ENCODE peak calls at places on chromosomes 6 and 20, in seven cellular contexts. One of them, this sample, is unnamed.

GRCh38 chr6:36547646-36548400 is 544 bp upstream of the STK38 start:
- DNase-seq in PC-3: no peak
- DNase-seq in hepatocyte: no peak
- DNase-seq in HCT116: no peak
- DNase-seq in MM.1S: no peak
- DNase-seq in GM23248: no peak
- DNase-seq in neural progenitor cell: no peak
- DNase-seq in this sample: no peak

GRCh38 chr20:5150226-5151076 is 23.6 kb downstream of the CDS2 start:
- DNase-seq in PC-3: peak; percentile 25
- DNase-seq in hepatocyte: peak; percentile 32
- DNase-seq in MM.1S: no peak
- DNase-seq in HCT116: no peak
- DNase-seq in GM23248: peak; percentile 55
- DNase-seq in neural progenitor cell: no peak
- DNase-seq in this sample: no peak

GRCh38 chr6:82385102-82385501 is 21.5 kb downstream of the TPBG start:
- DNase-seq in PC-3: no peak
- DNase-seq in hepatocyte: no peak
- DNase-seq in neural progenitor cell: peak; percentile 34
- DNase-seq in HCT116: no peak
- DNase-seq in MM.1S: peak; percentile 11
- DNase-seq in GM23248: no peak
- DNase-seq in this sample: peak; percentile 21

GRCh38 chr20:57308451-57309410 is 20.9 kb upstream of the SPO11 start:
- DNase-seq in hepatocyte: no peak
- DNase-seq in GM23248: no peak
- DNase-seq in HCT116: no peak
- DNase-seq in MM.1S: no peak
- DNase-seq in neural progenitor cell: no peak
- DNase-seq in PC-3: no peak
- DNase-seq in this sample: no peak

GRCh38 chr20:1567392-1568165 is 10.1 kb upstream of the SIRPD start:
- DNase-seq in PC-3: peak; percentile 99
- DNase-seq in HCT116: peak; percentile 8
- DNase-seq in GM23248: peak; percentile 88
- DNase-seq in MM.1S: no peak
- DNase-seq in neural progenitor cell: no peak
- DNase-seq in hepatocyte: peak; percentile 1
- DNase-seq in this sample: peak; percentile 12

GRCh38 chr6:21135484-21136005 is 458.0 kb upstream of the SOX4 start:
- DNase-seq in GM23248: no peak
- DNase-seq in HCT116: no peak
- DNase-seq in PC-3: no peak
- DNase-seq in MM.1S: no peak
- DNase-seq in hepatocyte: no peak
- DNase-seq in neural progenitor cell: no peak
- DNase-seq in this sample: no peak

GRCh38 chr6:110557226-110557625 is 80.8 kb upstream of the SLC22A16 start:
- DNase-seq in MM.1S: no peak
- DNase-seq in neural progenitor cell: no peak
- DNase-seq in hepatocyte: no peak
- DNase-seq in PC-3: no peak
- DNase-seq in GM23248: no peak
- DNase-seq in HCT116: no peak
- DNase-seq in this sample: no peak

GRCh38 chr20:13492001-13492480 is 146.7 kb downstream of the TASP1 start:
- DNase-seq in GM23248: peak; percentile 82
- DNase-seq in PC-3: peak; percentile 28
- DNase-seq in hepatocyte: peak; percentile 13
- DNase-seq in HCT116: no peak
- DNase-seq in neural progenitor cell: peak; percentile 85
- DNase-seq in MM.1S: no peak
- DNase-seq in this sample: peak; percentile 89

GRCh38 chr6:92047886-92048285 is 1371.5 kb downstream of the EPHA7 start:
- DNase-seq in HCT116: no peak
- DNase-seq in hepatocyte: no peak
- DNase-seq in neural progenitor cell: peak; percentile 34
- DNase-seq in PC-3: no peak
- DNase-seq in MM.1S: no peak
- DNase-seq in GM23248: no peak
- DNase-seq in this sample: no peak

GRCh38 chr20:62827323-62828050 is 10.6 kb downstream of the COL9A3 start:
- DNase-seq in MM.1S: no peak
- DNase-seq in neural progenitor cell: no peak
- DNase-seq in GM23248: no peak
- DNase-seq in HCT116: no peak
- DNase-seq in PC-3: no peak
- DNase-seq in hepatocyte: no peak
- DNase-seq in this sample: no peak

GRCh38 chr6:144723431-144723830 is 438.3 kb downstream of the UTRN start:
- DNase-seq in hepatocyte: no peak
- DNase-seq in MM.1S: no peak
- DNase-seq in HCT116: no peak
- DNase-seq in neural progenitor cell: no peak
- DNase-seq in PC-3: no peak
- DNase-seq in GM23248: no peak
- DNase-seq in this sample: no peak

GRCh38 chr6:144722214-144722737 is 437.1 kb downstream of the UTRN start:
- DNase-seq in hepatocyte: no peak
- DNase-seq in PC-3: peak; percentile 46
- DNase-seq in GM23248: peak; percentile 39
- DNase-seq in MM.1S: no peak
- DNase-seq in neural progenitor cell: no peak
- DNase-seq in HCT116: no peak
- DNase-seq in this sample: no peak

GRCh38 chr6:144725731-144726522 is 440.8 kb downstream of the UTRN start:
- DNase-seq in neural progenitor cell: no peak
- DNase-seq in hepatocyte: no peak
- DNase-seq in GM23248: no peak
- DNase-seq in HCT116: no peak
- DNase-seq in PC-3: peak; percentile 50
- DNase-seq in MM.1S: no peak
- DNase-seq in this sample: peak; percentile 29

GRCh38 chr6:144721232-144721631 is 436.1 kb downstream of the UTRN start:
- DNase-seq in HCT116: no peak
- DNase-seq in MM.1S: no peak
- DNase-seq in GM23248: no peak
- DNase-seq in hepatocyte: no peak
- DNase-seq in neural progenitor cell: no peak
- DNase-seq in PC-3: no peak
- DNase-seq in this sample: no peak

GRCh38 chr6:144722925-144723324 is 437.8 kb downstream of the UTRN start:
- DNase-seq in hepatocyte: no peak
- DNase-seq in HCT116: no peak
- DNase-seq in GM23248: no peak
- DNase-seq in PC-3: no peak
- DNase-seq in neural progenitor cell: no peak
- DNase-seq in MM.1S: no peak
- DNase-seq in this sample: no peak
- TF ChIP-seq EZH2phosphoT487 in hepatocyte: no peak
- TF ChIP-seq EZH2phosphoT487 in HCT116: no peak
- TF ChIP-seq EZH2phosphoT487 in GM23248: no peak
- TF ChIP-seq EZH2phosphoT487 in PC-3: no peak
- TF ChIP-seq EZH2phosphoT487 in neural progenitor cell: no peak
- TF ChIP-seq EZH2phosphoT487 in MM.1S: no peak
- TF ChIP-seq EZH2phosphoT487 in this sample: no peak

DNA sequence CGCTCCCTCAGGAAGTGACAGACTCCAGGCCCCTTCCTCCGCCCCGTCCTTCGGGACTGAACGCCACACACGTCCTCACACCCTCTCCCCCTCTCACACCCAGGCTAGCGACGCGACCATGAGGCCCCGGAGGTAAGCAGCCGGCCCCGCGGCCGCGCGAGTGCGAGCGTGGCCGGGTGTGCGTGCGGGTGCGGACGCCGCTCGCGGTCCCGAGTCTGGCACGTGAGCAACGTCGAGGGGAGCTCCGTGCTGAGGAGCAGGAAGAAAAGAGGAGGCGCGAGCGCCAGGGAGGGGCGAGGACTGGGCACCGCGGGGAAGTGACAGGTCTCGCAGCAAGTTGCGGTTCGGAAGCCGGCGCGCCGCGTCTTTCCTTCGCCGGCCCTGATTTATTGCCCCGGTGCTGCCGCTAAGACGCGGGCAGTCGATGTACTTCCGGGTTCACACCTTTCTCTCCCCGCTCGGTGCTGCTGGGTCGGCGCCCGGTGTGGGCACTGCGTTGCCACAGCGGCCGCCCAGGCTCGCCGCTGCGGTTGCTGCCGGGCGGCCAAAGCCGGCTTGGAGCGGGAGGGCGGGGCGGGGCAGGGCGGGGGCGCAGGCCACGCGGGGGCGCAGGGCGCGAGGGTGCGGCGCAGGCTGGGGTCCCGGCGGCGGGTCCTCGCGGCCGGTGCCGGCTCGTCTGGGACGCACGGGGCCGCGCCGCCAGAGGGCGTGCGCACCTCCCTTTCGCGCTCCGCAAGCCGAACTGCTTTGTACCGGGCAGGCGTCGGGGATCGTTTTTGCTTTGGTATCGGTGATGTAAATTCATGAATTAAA is 15.8 kb upstream of the LIN28B start:
- DNase-seq in GM23248: peak; percentile 66
- DNase-seq in hepatocyte: peak; percentile 88
- DNase-seq in HCT116: no peak
- DNase-seq in neural progenitor cell: peak; percentile 94
- DNase-seq in MM.1S: no peak
- DNase-seq in PC-3: peak; percentile 16
- DNase-seq in this sample: peak; percentile 85
- TF ChIP-seq EZH2 in GM23248: no peak
- TF ChIP-seq EZH2 in hepatocyte: no peak
- TF ChIP-seq EZH2 in HCT116: no peak
- TF ChIP-seq EZH2 in neural progenitor cell: no peak
- TF ChIP-seq EZH2 in MM.1S: no peak
- TF ChIP-seq EZH2 in PC-3: no peak
- TF ChIP-seq EZH2 in this sample: no peak

GRCh38 chr6:80658926-80659325 is 552.5 kb downstream of the BCKDHB start:
- DNase-seq in hepatocyte: no peak
- DNase-seq in MM.1S: no peak
- DNase-seq in PC-3: no peak
- DNase-seq in HCT116: no peak
- DNase-seq in neural progenitor cell: no peak
- DNase-seq in GM23248: no peak
- DNase-seq in this sample: no peak
- H3K36me3 ChIP-seq in hepatocyte: no peaks in the 10 kb centered on the region
- H3K36me3 ChIP-seq in MM.1S: no peaks in the 10 kb centered on the region
- H3K36me3 ChIP-seq in PC-3: no peaks in the 10 kb centered on the region
- H3K36me3 ChIP-seq in HCT116: no peaks in the 10 kb centered on the region
- H3K36me3 ChIP-seq in neural progenitor cell: no peaks in the 10 kb centered on the region
- H3K36me3 ChIP-seq in GM23248: no peaks in the 10 kb centered on the region
- H3K36me3 ChIP-seq in this sample: no peaks in the 10 kb centered on the region

GRCh38 chr6:156660389-156660788 is 116.8 kb upstream of the ARID1B start:
- DNase-seq in PC-3: no peak
- DNase-seq in MM.1S: no peak
- DNase-seq in HCT116: no peak
- DNase-seq in hepatocyte: no peak
- DNase-seq in GM23248: no peak
- DNase-seq in neural progenitor cell: no peak
- DNase-seq in this sample: no peak

GRCh38 chr6:156658596-156659316 is 118.4 kb upstream of the ARID1B start:
- DNase-seq in HCT116: no peak
- DNase-seq in hepatocyte: no peak
- DNase-seq in MM.1S: no peak
- DNase-seq in neural progenitor cell: peak; percentile 35
- DNase-seq in GM23248: peak; percentile 45
- DNase-seq in PC-3: no peak
- DNase-seq in this sample: no peak

GRCh38 chr6:156658186-156658585 is 119.0 kb upstream of the ARID1B start:
- DNase-seq in GM23248: peak; percentile 86
- DNase-seq in neural progenitor cell: no peak
- DNase-seq in MM.1S: no peak
- DNase-seq in HCT116: no peak
- DNase-seq in PC-3: no peak
- DNase-seq in hepatocyte: peak; percentile 30
- DNase-seq in this sample: no peak

GRCh38 chr6:156659317-156660198 is 117.6 kb upstream of the ARID1B start:
- DNase-seq in PC-3: no peak
- DNase-seq in neural progenitor cell: no peak
- DNase-seq in GM23248: no peak
- DNase-seq in hepatocyte: no peak
- DNase-seq in MM.1S: no peak
- DNase-seq in HCT116: no peak
- DNase-seq in this sample: no peak

GRCh38 chr6:156662025-156662445 is 115.1 kb upstream of the ARID1B start:
- DNase-seq in GM23248: peak; percentile 82
- DNase-seq in HCT116: peak; percentile 73
- DNase-seq in PC-3: peak; percentile 84
- DNase-seq in MM.1S: no peak
- DNase-seq in neural progenitor cell: peak; percentile 82
- DNase-seq in hepatocyte: peak; percentile 91
- DNase-seq in this sample: peak; percentile 82
- TF ChIP-seq EZH2phosphoT487 in GM23248: no peak
- TF ChIP-seq EZH2phosphoT487 in HCT116: no peak
- TF ChIP-seq EZH2phosphoT487 in PC-3: no peak
- TF ChIP-seq EZH2phosphoT487 in MM.1S: no peak
- TF ChIP-seq EZH2phosphoT487 in neural progenitor cell: no peak
- TF ChIP-seq EZH2phosphoT487 in hepatocyte: no peak
- TF ChIP-seq EZH2phosphoT487 in this sample: no peak